ENCODE peak calls at places on chromosomes 3 and 15, in six cellular contexts. T is A549, U is WTC11, X is GM12865, O is Caco-2, W is NB4. J is an unnamed sample.

GRCh38 chr3:54188176-54188791 is 65.9 kb downstream of the CACNA2D3 start:
- DNase-seq in T (peak; percentile 46), U (peak; percentile 70), X (peak; percentile 68), O (peak; percentile 64), W (peak; percentile 60), J (no peak)

GRCh38 chr3:17602126-17602525 is 140.3 kb downstream of the TBC1D5 start:
- DNase-seq in T (peak; percentile 14), U (no peak), X (no peak), O (no peak), W (no peak), J (no peak)

GRCh38 chr15:51874751-51875644 is 45.5 kb downstream of the TMOD3 start:
- DNase-seq in T (peak; percentile 98), U (no peak), X (no peak), O (peak; percentile 51), W (peak; percentile 41), J (no peak)

GRCh38 chr3:149435936-149436885 is 38.3 kb upstream of the TM4SF4 start:
- DNase-seq in T (no peak), U (no peak), X (no peak), O (no peak), W (no peak), J (no peak)

GRCh38 chr15:101039461-101039860 is 120.3 kb downstream of the LRRK1 start:
- DNase-seq in T (no peak), U (no peak), X (no peak), O (no peak), W (no peak), J (no peak)

GRCh38 chr3:106518516-106518915 is 649.7 kb upstream of the CBLB start:
- DNase-seq in T (peak; percentile 67), U (no peak), X (no peak), O (no peak), W (no peak), J (no peak)

GRCh38 chr3:58058654-58059263 is 50.5 kb downstream of the FLNB start:
- DNase-seq in T (no peak), U (no peak), X (no peak), O (peak; percentile 3), W (no peak), J (no peak)

GRCh38 chr3:174529298-174529697 is 329.8 kb upstream of the NAALADL2 start:
- DNase-seq in T (no peak), U (peak; percentile 12), X (no peak), O (no peak), W (peak; percentile 9), J (no peak)

GRCh38 chr3:13208706-13209295 is 135.6 kb upstream of the IQSEC1 start:
- DNase-seq in T (no peak), U (no peak), X (no peak), O (no peak), W (no peak), J (no peak)

GRCh38 chr15:92709064-92709463 is 53.5 kb upstream of the FAM174B start:
- DNase-seq in T (no peak), U (no peak), X (no peak), O (no peak), W (no peak), J (no peak)

GRCh38 chr15:90083954-90084607 is 18.2 kb downstream of the IDH2 start:
- DNase-seq in T (no peak), U (no peak), X (no peak), O (no peak), W (no peak), J (no peak)

GRCh38 chr15:90085565-90085964 is 16.7 kb downstream of the IDH2 start:
- DNase-seq in T (no peak), U (no peak), X (no peak), O (no peak), W (peak; percentile 39), J (no peak)

GRCh38 chr15:90084876-90085423 is 17.3 kb downstream of the IDH2 start:
- DNase-seq in T (no peak), U (no peak), X (no peak), O (no peak), W (no peak), J (no peak)

GRCh38 chr15:90087454-90088154 is 14.7 kb downstream of the IDH2 start:
- DNase-seq in T (peak; percentile 85), U (no peak), X (peak; percentile 34), O (no peak), W (peak; percentile 55), J (no peak)

GRCh38 chr15:90086868-90087268 is 15.4 kb downstream of the IDH2 start:
- DNase-seq in T (peak; percentile 68), U (peak; percentile 68), X (peak; percentile 69), O (peak; percentile 57), W (peak; percentile 74), J (no peak)
- TF ChIP-seq CTCF in T (peak; percentile 79), U (peak; percentile 59), X (peak; percentile 84), O (peak; percentile 81), W (peak; percentile 98), J (peak; percentile 70)

DNA sequence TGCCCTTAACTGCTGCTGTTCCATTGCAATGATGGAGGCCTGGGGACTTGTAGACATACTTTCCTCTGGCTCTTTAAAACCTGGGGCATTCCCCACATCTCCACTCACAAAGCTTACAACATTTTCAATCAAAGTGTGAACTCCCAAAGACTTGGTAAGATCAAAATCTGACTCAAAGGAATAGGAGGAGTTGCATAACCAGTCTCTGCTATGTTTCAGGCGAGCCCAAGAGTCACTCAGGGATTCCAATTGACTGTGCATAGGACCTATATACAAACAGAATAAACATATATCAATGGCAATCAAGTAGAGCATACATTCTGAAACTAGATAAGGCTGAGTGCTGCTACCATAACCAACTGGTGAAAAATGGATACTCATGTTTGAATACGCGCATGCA is 101.5 kb downstream of the FBXL22 start:
- DNase-seq in T (no peak), U (no peak), X (no peak), O (no peak), W (no peak), J (no peak)
- TF ChIP-seq CTCF in T (no peak), U (no peak), X (no peak), O (no peak), W (no peak), J (no peak)

GRCh38 chr3:140091143-140091542 is 156.2 kb downstream of the CLSTN2 start:
- DNase-seq in T (no peak), U (no peak), X (no peak), O (no peak), W (no peak), J (no peak)
- TF ChIP-seq CTCF in T (no peak), U (no peak), X (no peak), O (no peak), W (no peak), J (no peak)

GRCh38 chr3:194287392-194287791 is 63.7 kb downstream of the CPN2 start:
- DNase-seq in T (no peak), U (no peak), X (no peak), O (no peak), W (no peak), J (no peak)
- TF ChIP-seq CTCF in T (no peak), U (no peak), X (no peak), O (no peak), W (no peak), J (peak; percentile 9)

DNA sequence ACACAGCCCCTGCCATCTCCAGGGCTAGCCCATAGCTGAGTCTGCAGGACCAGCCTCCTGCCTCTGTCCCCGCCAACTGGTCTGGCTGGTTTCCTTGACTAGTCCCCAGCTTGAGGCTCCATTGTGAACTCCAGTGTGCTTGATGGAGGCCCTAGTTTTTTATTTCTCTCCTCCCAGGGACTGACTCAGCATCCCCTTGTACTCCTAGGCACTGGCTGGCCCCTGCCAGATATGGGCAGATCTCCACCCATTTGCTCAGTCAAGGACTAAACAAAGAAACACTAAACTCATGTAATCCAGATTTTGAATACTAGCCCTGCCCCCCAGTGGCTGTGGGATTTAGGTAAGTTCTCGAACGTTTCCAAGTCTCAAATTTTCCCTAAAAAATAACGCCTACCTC is 415.4 kb upstream of the RORA start:
- DNase-seq in T (no peak), U (peak; percentile 21), X (no peak), O (no peak), W (no peak), J (no peak)
- TF ChIP-seq CTCF in T (no peak), U (no peak), X (no peak), O (no peak), W (no peak), J (no peak)

J was measured in osteocyte.